ENCODE peak calls at places on chromosomes 6 and 20, in five cellular contexts. I is activated naive CD4-positive, alpha-beta T cell treated with Interleukin-2 at 50 U/mL for 16 hours; G is M059J; J is pancreas; D is caudate nucleus. Q is an unnamed sample.

GRCh38 chr20:51758978-51759544 is 9.1 kb downstream of the ATP9A start:
- DNase-seq in I (no peak), G (no peak), J (peak; percentile 41), D (peak; percentile 50), Q (no peak)

GRCh38 chr6:6319947-6320811 is at the start of gene F13A1:
- DNase-seq in I (no peak), G (no peak), J (no peak), D (no peak), Q (no peak)

GRCh38 chr6:14917101-14917500 is 328.8 kb upstream of the JARID2 start:
- DNase-seq in I (no peak), G (peak; percentile 65), J (no peak), D (no peak), Q (no peak)

GRCh38 chr20:46132705-46133120 is 14.6 kb downstream of the CD40 start:
- DNase-seq in I (peak; percentile 58), G (peak; percentile 63), J (peak; percentile 71), D (peak; percentile 58), Q (peak; percentile 74)

GRCh38 chr6:158402184-158402583 is 89.9 kb downstream of the TULP4 start:
- DNase-seq in I (no peak), G (no peak), J (no peak), D (no peak), Q (no peak)

GRCh38 chr6:105757512-105758200 is 328.5 kb upstream of the PRDM1 start:
- DNase-seq in I (no peak), G (peak; percentile 19), J (no peak), D (no peak), Q (peak; percentile 17)

GRCh38 chr20:24587384-24588046 is 118.1 kb downstream of the SYNDIG1 start:
- DNase-seq in I (no peak), G (no peak), J (no peak), D (no peak), Q (no peak)

GRCh38 chr6:136347847-136348246 is 58.2 kb upstream of the BCLAF1 start:
- DNase-seq in I (no peak), G (peak; percentile 10), J (no peak), D (no peak), Q (no peak)

GRCh38 chr6:41713650-41714291 is 21.6 kb downstream of the TFEB start:
- DNase-seq in I (no peak), G (no peak), J (no peak), D (no peak), Q (peak; percentile 29)

GRCh38 chr6:89048985-89049384 is 31.6 kb upstream of the PNRC1 start:
- DNase-seq in I (no peak), G (peak; percentile 31), J (no peak), D (no peak), Q (no peak)

GRCh38 chr6:146434991-146435390 is 108.6 kb upstream of the RAB32 start:
- DNase-seq in I (no peak), G (no peak), J (no peak), D (no peak), Q (no peak)

GRCh38 chr20:62668441-62669027 is 26.2 kb downstream of the SLCO4A1 start:
- DNase-seq in I (peak; percentile 38), G (peak; percentile 77), J (peak; percentile 67), D (peak; percentile 63), Q (no peak)